ENCODE peak calls at places on chromosomes 7 and 10, in nine cellular contexts. One of them, this sample, is unnamed.

GRCh38 chr10:55628260-55628701 is 732.8 kb downstream of the ZWINT start:
- DNase-seq in T-helper 2 cell: no peak
- DNase-seq in Ammon's horn: peak
- DNase-seq in lower leg skin: no peak
- DNase-seq in 8988T: no peak
- DNase-seq in myocyte: no peak
- DNase-seq in HT1080: no peak
- DNase-seq in activated T-helper 9 cell treated with anti-CD3 and anti-CD28 coated beads, Interleukin-2, amount 50 U/mL, for 16 hours: no peak
- DNase-seq in NCI-H1092: no peak
- DNase-seq in this sample: no peak

GRCh38 chr10:3271385-3272115 is 99.0 kb upstream of the PITRM1 start:
- DNase-seq in T-helper 2 cell: no peak
- DNase-seq in Ammon's horn: no peak
- DNase-seq in lower leg skin: no peak
- DNase-seq in 8988T: no peak
- DNase-seq in myocyte: no peak
- DNase-seq in HT1080: no peak
- DNase-seq in activated T-helper 9 cell treated with anti-CD3 and anti-CD28 coated beads, Interleukin-2, amount 50 U/mL, for 16 hours: no peak
- DNase-seq in NCI-H1092: no peak
- DNase-seq in this sample: no peak

GRCh38 chr7:147472556-147472955 is 1118.0 kb upstream of the C7orf33 start:
- DNase-seq in T-helper 2 cell: no peak
- DNase-seq in Ammon's horn: no peak
- DNase-seq in lower leg skin: no peak
- DNase-seq in 8988T: no peak
- DNase-seq in myocyte: no peak
- DNase-seq in HT1080: no peak
- DNase-seq in activated T-helper 9 cell treated with anti-CD3 and anti-CD28 coated beads, Interleukin-2, amount 50 U/mL, for 16 hours: no peak
- DNase-seq in NCI-H1092: no peak
- DNase-seq in this sample: no peak

GRCh38 chr10:35643151-35643975 is 1.3 kb upstream of the FZD8 start:
- DNase-seq in T-helper 2 cell: no peak
- DNase-seq in Ammon's horn: peak
- DNase-seq in lower leg skin: peak
- DNase-seq in 8988T: peak
- DNase-seq in myocyte: peak
- DNase-seq in HT1080: peak
- DNase-seq in activated T-helper 9 cell treated with anti-CD3 and anti-CD28 coated beads, Interleukin-2, amount 50 U/mL, for 16 hours: no peak
- DNase-seq in NCI-H1092: peak
- DNase-seq in this sample: no peak

GRCh38 chr10:3237530-3237929 is 64.9 kb upstream of the PITRM1 start:
- DNase-seq in T-helper 2 cell: no peak
- DNase-seq in Ammon's horn: no peak
- DNase-seq in lower leg skin: no peak
- DNase-seq in 8988T: no peak
- DNase-seq in myocyte: no peak
- DNase-seq in HT1080: no peak
- DNase-seq in activated T-helper 9 cell treated with anti-CD3 and anti-CD28 coated beads, Interleukin-2, amount 50 U/mL, for 16 hours: no peak
- DNase-seq in NCI-H1092: no peak
- DNase-seq in this sample: no peak

GRCh38 chr7:1859266-1860035 is 189.4 kb downstream of the ELFN1 start:
- DNase-seq in T-helper 2 cell: no peak
- DNase-seq in Ammon's horn: no peak
- DNase-seq in lower leg skin: no peak
- DNase-seq in 8988T: no peak
- DNase-seq in myocyte: no peak
- DNase-seq in HT1080: no peak
- DNase-seq in activated T-helper 9 cell treated with anti-CD3 and anti-CD28 coated beads, Interleukin-2, amount 50 U/mL, for 16 hours: no peak
- DNase-seq in NCI-H1092: no peak
- DNase-seq in this sample: no peak

GRCh38 chr10:29849434-29849833 is 210.0 kb downstream of the JCAD start:
- DNase-seq in T-helper 2 cell: no peak
- DNase-seq in Ammon's horn: no peak
- DNase-seq in lower leg skin: no peak
- DNase-seq in 8988T: no peak
- DNase-seq in myocyte: peak
- DNase-seq in HT1080: peak
- DNase-seq in activated T-helper 9 cell treated with anti-CD3 and anti-CD28 coated beads, Interleukin-2, amount 50 U/mL, for 16 hours: no peak
- DNase-seq in NCI-H1092: no peak
- DNase-seq in this sample: no peak

GRCh38 chr10:121900443-121901174 is 27.2 kb downstream of the ATE1 start:
- DNase-seq in T-helper 2 cell: no peak
- DNase-seq in Ammon's horn: peak
- DNase-seq in lower leg skin: no peak
- DNase-seq in 8988T: peak
- DNase-seq in myocyte: peak
- DNase-seq in HT1080: peak
- DNase-seq in activated T-helper 9 cell treated with anti-CD3 and anti-CD28 coated beads, Interleukin-2, amount 50 U/mL, for 16 hours: no peak
- DNase-seq in NCI-H1092: peak
- DNase-seq in this sample: no peak

GRCh38 chr10:3482200-3482993 is 302.6 kb downstream of the KLF6 start:
- DNase-seq in T-helper 2 cell: no peak
- DNase-seq in Ammon's horn: no peak
- DNase-seq in lower leg skin: peak
- DNase-seq in 8988T: no peak
- DNase-seq in myocyte: peak
- DNase-seq in HT1080: peak
- DNase-seq in activated T-helper 9 cell treated with anti-CD3 and anti-CD28 coated beads, Interleukin-2, amount 50 U/mL, for 16 hours: no peak
- DNase-seq in NCI-H1092: no peak
- DNase-seq in this sample: no peak

GRCh38 chr7:44326261-44327125 is 1.1 kb upstream of the CAMK2B start:
- DNase-seq in T-helper 2 cell: no peak
- DNase-seq in Ammon's horn: no peak
- DNase-seq in lower leg skin: peak
- DNase-seq in 8988T: no peak
- DNase-seq in myocyte: peak
- DNase-seq in HT1080: no peak
- DNase-seq in activated T-helper 9 cell treated with anti-CD3 and anti-CD28 coated beads, Interleukin-2, amount 50 U/mL, for 16 hours: no peak
- DNase-seq in NCI-H1092: no peak
- DNase-seq in this sample: no peak

GRCh38 chr10:102812213-102812876 is 24.9 kb downstream of the CYP17A1 start:
- DNase-seq in T-helper 2 cell: no peak
- DNase-seq in Ammon's horn: peak
- DNase-seq in lower leg skin: no peak
- DNase-seq in 8988T: no peak
- DNase-seq in myocyte: peak
- DNase-seq in HT1080: no peak
- DNase-seq in activated T-helper 9 cell treated with anti-CD3 and anti-CD28 coated beads, Interleukin-2, amount 50 U/mL, for 16 hours: no peak
- DNase-seq in NCI-H1092: no peak
- DNase-seq in this sample: no peak

GRCh38 chr7:91068136-91068795 is 196.0 kb upstream of the FZD1 start:
- DNase-seq in T-helper 2 cell: no peak
- DNase-seq in Ammon's horn: no peak
- DNase-seq in lower leg skin: no peak
- DNase-seq in 8988T: no peak
- DNase-seq in myocyte: no peak
- DNase-seq in HT1080: peak
- DNase-seq in activated T-helper 9 cell treated with anti-CD3 and anti-CD28 coated beads, Interleukin-2, amount 50 U/mL, for 16 hours: no peak
- DNase-seq in NCI-H1092: no peak
- DNase-seq in this sample: no peak

GRCh38 chr10:69415951-69416350 is 767 bp downstream of the TACR2 start:
- DNase-seq in T-helper 2 cell: no peak
- DNase-seq in Ammon's horn: no peak
- DNase-seq in lower leg skin: no peak
- DNase-seq in 8988T: no peak
- DNase-seq in myocyte: no peak
- DNase-seq in HT1080: no peak
- DNase-seq in activated T-helper 9 cell treated with anti-CD3 and anti-CD28 coated beads, Interleukin-2, amount 50 U/mL, for 16 hours: no peak
- DNase-seq in NCI-H1092: no peak
- DNase-seq in this sample: no peak

GRCh38 chr10:110394296-110394695 is 89.6 kb upstream of the SMNDC1 start:
- DNase-seq in T-helper 2 cell: no peak
- DNase-seq in Ammon's horn: no peak
- DNase-seq in lower leg skin: no peak
- DNase-seq in 8988T: no peak
- DNase-seq in myocyte: no peak
- DNase-seq in HT1080: no peak
- DNase-seq in activated T-helper 9 cell treated with anti-CD3 and anti-CD28 coated beads, Interleukin-2, amount 50 U/mL, for 16 hours: no peak
- DNase-seq in NCI-H1092: no peak
- DNase-seq in this sample: no peak

GRCh38 chr7:18040196-18040595 is 12.6 kb upstream of the PRPS1L1 start:
- DNase-seq in T-helper 2 cell: no peak
- DNase-seq in Ammon's horn: no peak
- DNase-seq in lower leg skin: no peak
- DNase-seq in 8988T: no peak
- DNase-seq in myocyte: peak
- DNase-seq in HT1080: peak
- DNase-seq in activated T-helper 9 cell treated with anti-CD3 and anti-CD28 coated beads, Interleukin-2, amount 50 U/mL, for 16 hours: no peak
- DNase-seq in NCI-H1092: no peak
- DNase-seq in this sample: no peak

GRCh38 chr10:74153123-74153522 is 2.1 kb downstream of the ADK start:
- DNase-seq in T-helper 2 cell: no peak
- DNase-seq in Ammon's horn: no peak
- DNase-seq in lower leg skin: no peak
- DNase-seq in 8988T: no peak
- DNase-seq in myocyte: peak
- DNase-seq in HT1080: peak
- DNase-seq in activated T-helper 9 cell treated with anti-CD3 and anti-CD28 coated beads, Interleukin-2, amount 50 U/mL, for 16 hours: no peak
- DNase-seq in NCI-H1092: no peak
- DNase-seq in this sample: no peak

GRCh38 chr7:92644406-92645113 is 54.4 kb upstream of the FAM133B start:
- DNase-seq in T-helper 2 cell: no peak
- DNase-seq in Ammon's horn: peak
- DNase-seq in lower leg skin: no peak
- DNase-seq in 8988T: no peak
- DNase-seq in myocyte: peak
- DNase-seq in HT1080: no peak
- DNase-seq in activated T-helper 9 cell treated with anti-CD3 and anti-CD28 coated beads, Interleukin-2, amount 50 U/mL, for 16 hours: no peak
- DNase-seq in NCI-H1092: no peak
- DNase-seq in this sample: no peak

GRCh38 chr7:143381427-143382125 is 431 bp downstream of the ZYX start:
- DNase-seq in T-helper 2 cell: no peak
- DNase-seq in Ammon's horn: no peak
- DNase-seq in lower leg skin: peak
- DNase-seq in 8988T: no peak
- DNase-seq in myocyte: peak
- DNase-seq in HT1080: no peak
- DNase-seq in activated T-helper 9 cell treated with anti-CD3 and anti-CD28 coated beads, Interleukin-2, amount 50 U/mL, for 16 hours: no peak
- DNase-seq in NCI-H1092: peak
- DNase-seq in this sample: no peak

GRCh38 chr7:12685550-12685949 is 1.9 kb upstream of the ARL4A start:
- DNase-seq in T-helper 2 cell: peak
- DNase-seq in Ammon's horn: peak
- DNase-seq in lower leg skin: peak
- DNase-seq in 8988T: no peak
- DNase-seq in myocyte: peak
- DNase-seq in HT1080: no peak
- DNase-seq in activated T-helper 9 cell treated with anti-CD3 and anti-CD28 coated beads, Interleukin-2, amount 50 U/mL, for 16 hours: no peak
- DNase-seq in NCI-H1092: no peak
- DNase-seq in this sample: peak

GRCh38 chr7:55439627-55440026 is 74.5 kb downstream of the LANCL2 start:
- DNase-seq in T-helper 2 cell: no peak
- DNase-seq in Ammon's horn: peak
- DNase-seq in lower leg skin: no peak
- DNase-seq in 8988T: no peak
- DNase-seq in myocyte: peak
- DNase-seq in HT1080: no peak
- DNase-seq in activated T-helper 9 cell treated with anti-CD3 and anti-CD28 coated beads, Interleukin-2, amount 50 U/mL, for 16 hours: no peak
- DNase-seq in NCI-H1092: peak
- DNase-seq in this sample: no peak

GRCh38 chr7:159025161-159025779 is 119.4 kb downstream of the VIPR2 start:
- DNase-seq in T-helper 2 cell: no peak
- DNase-seq in Ammon's horn: no peak
- DNase-seq in lower leg skin: no peak
- DNase-seq in 8988T: no peak
- DNase-seq in myocyte: no peak
- DNase-seq in HT1080: peak
- DNase-seq in activated T-helper 9 cell treated with anti-CD3 and anti-CD28 coated beads, Interleukin-2, amount 50 U/mL, for 16 hours: no peak
- DNase-seq in NCI-H1092: no peak
- DNase-seq in this sample: no peak

This sample was measured in T-helper 17 cell.